ENCODE peak calls at places on chromosomes 12 and 14, in nine cellular contexts. J is upper lobe of right lung; T is CD8-positive, alpha-beta memory T cell; R is heart left ventricle; Y is iPS DF 6.9; M is A549; S is DND-41; E is SK-N-SH; H is HCT116. L is an unnamed sample. For H3K4me1, the result is how much of the 10 kb centered on the place peaks cover.

GRCh38 chr12:58967551-58967950 is 47.2 kb upstream of the LRIG3 start:
- DNase-seq in R (no peak), E (no peak), M (no peak), H (no peak), Y (no peak), S (no peak), J (no peak), T (no peak), L (no peak)

GRCh38 chr12:95723693-95724384 is 66.7 kb downstream of the NTN4 start:
- DNase-seq in J (no peak), H (no peak), S (no peak), Y (no peak), E (peak), T (no peak), M (no peak), R (no peak), L (no peak)

GRCh38 chr12:6068226-6068625 is 56.2 kb downstream of the VWF start:
- DNase-seq in J (no peak), Y (no peak), M (no peak), T (no peak), E (no peak), S (no peak), H (no peak), R (no peak), L (no peak)

GRCh38 chr14:105124837-105125222 is 43.7 kb downstream of the JAG2 start:
- DNase-seq in S (no peak), R (no peak), Y (no peak), T (no peak), H (no peak), M (no peak), J (no peak), E (no peak), L (no peak)

GRCh38 chr12:121786441-121786825 is 7.1 kb downstream of the RHOF start:
- DNase-seq in S (no peak), J (peak), R (peak), E (no peak), H (peak), Y (no peak), T (peak), M (peak), L (no peak)

GRCh38 chr14:77133718-77134338 is 7.8 kb downstream of the ZDHHC22 start:
- DNase-seq in T (peak), J (peak), R (peak), E (no peak), H (no peak), M (peak), S (peak), Y (no peak), L (peak)

GRCh38 chr14:78752789-78753188 is 582.6 kb downstream of the NRXN3 start:
- DNase-seq in J (no peak), M (no peak), E (no peak), S (no peak), Y (no peak), R (no peak), T (no peak), H (no peak), L (no peak)

GRCh38 chr14:50773632-50774541 is 57.1 kb downstream of the NIN start:
- DNase-seq in Y (peak), E (peak), T (no peak), S (peak), J (no peak), H (no peak), R (no peak), M (peak), L (peak)

GRCh38 chr14:30482270-30482669 is 76.7 kb upstream of the G2E3 start:
- DNase-seq in T (no peak), J (no peak), R (no peak), E (no peak), Y (no peak), S (no peak), M (no peak), H (no peak), L (no peak)

GRCh38 chr12:31626270-31626669 is 33.2 kb upstream of the ETFBKMT start:
- DNase-seq in M (no peak), Y (no peak), R (no peak), J (no peak), S (no peak), H (no peak), T (no peak), E (no peak), L (no peak)

GRCh38 chr12:82740129-82741000 is 53.7 kb downstream of the TMTC2 start:
- DNase-seq in T (no peak), Y (no peak), E (no peak), H (peak), M (peak), J (no peak), S (no peak), R (no peak), L (no peak)

GRCh38 chr12:109885616-109886015 is 5.3 kb upstream of the GLTP start:
- DNase-seq in J (no peak), S (no peak), T (no peak), H (no peak), R (no peak), E (no peak), Y (no peak), M (no peak), L (no peak)

GRCh38 chr12:31959051-31959700 is at the start of gene RESF1:
- DNase-seq in R (peak), T (peak), J (peak), E (peak), S (peak), M (peak), Y (peak), H (peak), L (peak)

GRCh38 chr12:109057376-109057775 is 5.0 kb downstream of the USP30 start:
- DNase-seq in Y (no peak), J (no peak), E (no peak), M (no peak), S (no peak), R (no peak), T (no peak), H (no peak), L (no peak)

GRCh38 chr14:29215853-29216252 is 449.3 kb downstream of the FOXG1 start:
- DNase-seq in J (no peak), H (no peak), E (no peak), T (no peak), Y (no peak), S (no peak), M (no peak), R (no peak), L (no peak)

GRCh38 chr14:36426836-36427235 is 93.2 kb downstream of the NKX2-1 start:
- DNase-seq in T (no peak), H (no peak), Y (no peak), M (no peak), J (no peak), R (no peak), S (no peak), E (no peak), L (no peak)

GRCh38 chr12:40733871-40734270 is 41.6 kb downstream of the CNTN1 start:
- DNase-seq in M (no peak), J (no peak), H (no peak), E (peak), T (no peak), S (no peak), Y (no peak), R (no peak), L (no peak)

GRCh38 chr12:123050331-123050809 is 69.9 kb downstream of the ARL6IP4 start:
- DNase-seq in T (no peak), J (no peak), R (peak), Y (no peak), S (no peak), H (no peak), M (no peak), E (no peak), L (no peak)

GRCh38 chr12:24719293-24719721 is 229.6 kb downstream of the BCAT1 start:
- DNase-seq in Y (no peak), S (peak), E (no peak), H (no peak), R (no peak), M (no peak), T (no peak), J (no peak), L (peak)

GRCh38 chr12:98058838-98059237 is 456.6 kb upstream of the TMPO start:
- DNase-seq in M (no peak), Y (no peak), S (peak), J (no peak), R (no peak), E (no peak), H (no peak), T (no peak), L (no peak)

DNA sequence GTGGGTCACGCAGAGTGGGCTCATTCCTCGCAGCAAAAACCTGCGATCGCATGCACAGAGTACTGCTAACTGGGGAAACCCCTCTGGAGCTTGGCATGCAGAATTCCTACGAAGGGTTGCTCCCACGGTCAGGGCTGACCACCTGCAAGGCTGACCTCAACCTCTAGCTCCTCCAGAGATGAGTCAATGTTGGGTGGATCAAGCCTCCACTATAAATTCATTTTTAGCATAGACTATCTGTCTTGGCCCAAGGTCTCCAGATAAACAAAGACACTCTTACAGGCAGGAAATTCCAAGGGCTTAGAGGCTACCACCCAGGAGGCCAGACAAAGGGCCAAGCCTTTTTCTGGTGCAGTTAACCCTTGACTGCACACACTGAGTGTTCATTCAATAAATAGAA is 296.5 kb downstream of the TMEM132D start:
- DNase-seq in T (no peak), E (no peak), H (no peak), R (no peak), S (no peak), Y (no peak), J (no peak), M (no peak), L (peak)
- H3K27ac ChIP-seq in T (no peak), E (no peak), H (no peak), R (no peak), S (no peak), Y (no peak), J (no peak), M (no peak), L (peak)

DNA sequence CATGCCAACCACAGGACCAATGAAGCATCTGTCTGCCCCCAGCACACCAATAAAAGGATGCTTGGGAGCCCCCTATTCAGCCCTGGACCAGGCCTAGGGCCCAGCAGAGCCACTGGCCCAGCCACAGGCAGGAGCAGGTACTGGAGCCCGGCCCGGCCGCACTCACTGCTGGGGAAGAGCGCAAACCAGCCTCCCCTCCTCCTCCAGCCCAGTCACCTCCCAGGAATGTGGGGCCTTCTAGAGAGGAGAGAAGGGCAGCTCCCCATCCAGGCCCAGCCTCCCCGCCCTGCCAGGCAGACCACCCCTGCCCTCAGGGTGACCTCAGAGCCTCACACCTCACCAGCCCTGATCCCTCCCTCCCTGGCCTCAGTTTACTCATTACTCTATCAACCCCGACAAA is 56.2 kb downstream of the CCNK start:
- DNase-seq in J (no peak), Y (no peak), T (no peak), H (no peak), R (peak), M (peak), E (no peak), S (no peak), L (peak)
- H3K4me1 ChIP-seq in J (under half), Y (under half), T (under half), H (under half), R (half or more), M (half or more), E (half or more), S (under half), L (half or more)

GRCh38 chr12:93922583-93923006 is 225.8 kb upstream of the PLXNC1 start:
- DNase-seq in J (no peak), Y (no peak), R (no peak), T (no peak), H (no peak), S (no peak), M (peak), E (no peak), L (no peak)
- H3K27ac ChIP-seq in J (no peak), Y (no peak), R (no peak), T (no peak), H (no peak), S (no peak), M (peak), E (no peak), L (no peak)

DNA sequence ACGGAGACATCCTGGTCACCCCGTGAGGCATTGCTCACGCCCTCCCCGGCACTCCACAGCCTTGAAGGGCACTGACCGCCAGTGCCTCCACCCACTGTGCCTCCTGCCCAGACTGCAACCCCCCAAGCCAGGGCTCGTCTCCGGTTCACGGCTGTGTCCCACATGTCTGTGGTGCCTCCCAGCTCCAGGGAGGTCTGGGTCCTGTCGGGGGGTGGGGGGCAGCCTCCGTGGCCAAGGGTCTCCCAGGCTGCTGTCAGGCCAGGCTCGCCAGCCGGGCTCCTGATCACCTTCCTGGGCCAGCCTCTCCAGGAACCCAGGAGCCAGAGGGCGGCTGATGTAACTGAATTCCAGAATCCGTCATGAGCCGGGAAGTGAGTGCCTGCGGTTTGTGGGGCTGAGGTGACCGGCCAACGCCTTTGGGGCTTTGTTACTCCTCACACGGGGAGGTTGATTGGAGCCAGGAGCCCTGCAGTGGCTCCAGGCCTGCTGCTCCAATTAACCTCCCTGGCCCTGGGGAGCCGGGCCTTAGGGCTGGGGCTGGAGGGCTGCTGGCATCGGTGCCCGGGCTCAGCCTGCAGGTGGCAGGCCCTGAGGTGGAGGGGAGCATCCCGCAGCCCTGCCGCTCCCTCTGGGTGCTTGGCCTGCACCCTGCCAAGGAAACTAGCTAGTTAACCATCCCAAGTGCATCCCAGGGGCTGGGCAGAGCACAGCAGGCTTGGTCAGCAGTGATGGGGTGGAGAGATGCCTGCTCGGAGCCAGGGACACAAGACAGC is 36.4 kb upstream of the FBRSL1 start:
- DNase-seq in Y (no peak), J (no peak), H (no peak), E (no peak), R (peak), S (no peak), M (no peak), T (no peak), L (peak)
- H3K4me1 ChIP-seq in Y (under half), J (under half), H (under half), E (under half), R (under half), S (under half), M (under half), T (under half), L (under half)

DNA sequence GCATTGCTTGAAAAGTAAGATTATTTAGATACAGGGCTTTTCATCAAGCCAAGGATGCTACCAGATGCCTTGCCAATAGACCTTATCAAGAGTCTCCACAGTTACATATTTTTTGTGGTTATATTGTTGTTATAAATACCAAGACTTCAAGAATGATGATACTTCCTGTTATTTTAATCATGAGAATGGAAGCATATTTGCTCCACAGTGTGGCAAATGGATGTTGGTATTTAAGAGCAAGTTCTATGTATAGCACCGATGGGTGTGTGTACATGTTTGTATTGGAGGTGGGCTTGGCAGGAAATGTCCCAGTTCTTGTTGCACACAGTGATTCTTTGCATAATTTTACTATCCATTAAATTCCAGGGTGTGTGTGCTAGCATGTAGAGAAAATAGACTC is 4.4 kb upstream of the NID2 start:
- DNase-seq in Y (no peak), R (no peak), M (no peak), E (no peak), H (no peak), S (no peak), T (no peak), J (no peak), L (no peak)
- H3K27ac ChIP-seq in Y (no peak), R (no peak), M (no peak), E (no peak), H (no peak), S (no peak), T (no peak), J (no peak), L (no peak)

DNA sequence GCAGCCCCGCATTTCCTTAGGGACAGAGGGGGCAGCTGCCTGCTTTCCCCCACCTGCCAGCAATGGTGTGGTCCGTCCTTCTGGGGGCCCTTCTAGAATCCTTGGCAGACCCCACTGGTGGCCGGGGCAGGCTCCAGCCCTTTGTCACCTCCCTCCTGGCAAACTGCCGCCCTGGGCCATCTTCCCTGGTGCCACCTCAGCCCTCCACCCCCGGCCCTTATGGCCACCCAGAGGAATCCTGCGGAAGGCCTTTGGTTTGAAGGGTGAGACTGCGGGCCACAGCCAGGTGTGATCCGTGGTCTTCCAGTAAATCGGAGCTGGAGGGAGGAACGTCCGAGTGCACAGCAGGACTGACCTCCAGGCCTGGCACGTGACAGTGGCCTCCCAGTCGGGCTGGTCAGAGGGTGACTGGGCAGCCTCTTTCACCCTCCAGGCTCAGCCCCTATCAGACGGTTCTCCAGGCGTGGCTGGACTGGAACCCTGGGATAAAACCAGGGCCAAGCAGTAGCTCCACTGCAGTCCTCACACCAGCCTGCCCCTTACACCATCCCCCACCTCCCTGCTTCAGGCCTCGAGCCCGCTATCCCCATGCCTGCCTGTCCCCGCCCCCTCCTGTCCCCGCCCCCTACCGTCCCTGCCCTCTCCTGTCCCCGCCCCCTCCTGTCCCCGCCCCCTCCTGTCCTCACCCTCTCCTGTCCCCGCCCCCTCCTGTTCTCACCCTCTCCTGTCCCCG is 12.4 kb downstream of the FBRSL1 start:
- DNase-seq in H (peak), S (no peak), E (peak), M (no peak), T (no peak), J (no peak), R (no peak), Y (no peak), L (no peak)
- H3K4me1 ChIP-seq in H (under half), S (under half), E (under half), M (under half), T (half or more), J (under half), R (half or more), Y (under half), L (under half)

DNA sequence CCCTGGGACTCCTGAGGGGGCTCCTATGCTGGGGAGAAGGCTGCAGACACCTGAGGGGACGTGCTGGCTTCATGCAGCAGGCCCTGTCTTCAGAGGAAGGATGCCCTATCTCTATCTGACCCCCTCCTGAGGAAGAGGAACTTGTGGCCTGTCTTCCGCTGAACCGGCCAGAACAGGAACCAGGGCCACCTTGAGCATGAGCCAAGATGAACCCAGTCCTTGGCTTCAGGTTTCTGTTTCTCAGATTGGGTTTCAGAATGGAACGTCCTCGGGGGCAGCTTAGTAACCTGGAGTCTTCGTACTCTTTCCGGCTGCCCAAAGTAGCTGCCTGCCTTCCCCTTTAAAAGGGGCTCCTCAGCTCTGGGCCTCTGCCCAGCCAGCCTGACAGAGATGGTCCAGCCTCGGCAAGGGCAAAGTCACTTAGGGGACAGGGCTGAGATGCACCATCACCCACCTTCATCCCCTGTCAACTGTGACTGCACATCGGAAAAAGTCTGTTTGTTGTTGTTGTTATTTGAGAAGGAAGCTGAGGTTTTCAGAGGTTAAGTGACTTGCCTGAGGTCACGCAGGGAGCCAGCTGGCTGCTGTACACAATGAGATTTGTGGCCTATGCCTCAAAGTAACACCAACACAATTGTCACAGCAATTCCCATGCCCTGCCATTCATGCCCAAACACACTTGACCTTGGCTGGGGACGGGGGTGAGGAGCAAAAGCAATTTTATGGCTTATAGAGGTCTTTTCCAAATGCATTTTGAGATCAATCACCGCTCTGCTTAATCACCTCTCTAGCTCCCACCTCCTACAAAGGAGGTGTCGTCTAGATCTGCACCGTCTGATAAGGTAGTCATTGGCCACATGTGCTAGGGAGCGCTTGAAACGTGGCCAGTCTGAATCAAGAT is 13.4 kb downstream of the ASB2 start:
- DNase-seq in T (peak), E (no peak), J (no peak), S (no peak), R (peak), M (no peak), Y (no peak), H (no peak), L (peak)
- H3K27ac ChIP-seq in T (peak), E (no peak), J (peak), S (no peak), R (peak), M (peak), Y (no peak), H (no peak), L (no peak)